ENCODE peak calls at places on chromosomes 11 and 22, in eight cellular contexts. One of them, this sample, is unnamed.

GRCh38 chr11:28107726-28108618 is at the start of the genes KIF18A and METTL15:
- DNase-seq in left ventricle myocardium inferior: peak
- DNase-seq in A549: peak
- DNase-seq in pancreas: peak
- DNase-seq in brain microvascular endothelial cell: peak
- DNase-seq in H9: peak
- DNase-seq in WERI-Rb-1: peak
- DNase-seq in colonic mucosa: peak
- DNase-seq in this sample: peak

GRCh38 chr11:66628061-66628603 is 10.4 kb upstream of the RBM4 start:
- DNase-seq in left ventricle myocardium inferior: no peak
- DNase-seq in A549: no peak
- DNase-seq in pancreas: no peak
- DNase-seq in brain microvascular endothelial cell: no peak
- DNase-seq in H9: no peak
- DNase-seq in WERI-Rb-1: no peak
- DNase-seq in colonic mucosa: no peak
- DNase-seq in this sample: no peak

GRCh38 chr22:41157083-41157482 is 48.0 kb upstream of the L3MBTL2 start:
- DNase-seq in left ventricle myocardium inferior: no peak
- DNase-seq in A549: no peak
- DNase-seq in pancreas: no peak
- DNase-seq in brain microvascular endothelial cell: no peak
- DNase-seq in H9: no peak
- DNase-seq in WERI-Rb-1: no peak
- DNase-seq in colonic mucosa: no peak
- DNase-seq in this sample: no peak

GRCh38 chr11:80773919-80774318 is 1333.1 kb upstream of the TENM4 start:
- DNase-seq in left ventricle myocardium inferior: no peak
- DNase-seq in A549: no peak
- DNase-seq in pancreas: no peak
- DNase-seq in brain microvascular endothelial cell: no peak
- DNase-seq in H9: no peak
- DNase-seq in WERI-Rb-1: no peak
- DNase-seq in colonic mucosa: no peak
- DNase-seq in this sample: no peak

GRCh38 chr22:17085277-17086091 is 684 bp downstream of the IL17RA start:
- DNase-seq in left ventricle myocardium inferior: peak
- DNase-seq in A549: no peak
- DNase-seq in pancreas: peak
- DNase-seq in brain microvascular endothelial cell: no peak
- DNase-seq in H9: no peak
- DNase-seq in WERI-Rb-1: no peak
- DNase-seq in colonic mucosa: peak
- DNase-seq in this sample: no peak

GRCh38 chr22:17162731-17163130 is 3.7 kb upstream of the HDHD5 start:
- DNase-seq in left ventricle myocardium inferior: no peak
- DNase-seq in A549: no peak
- DNase-seq in pancreas: no peak
- DNase-seq in brain microvascular endothelial cell: no peak
- DNase-seq in H9: no peak
- DNase-seq in WERI-Rb-1: no peak
- DNase-seq in colonic mucosa: no peak
- DNase-seq in this sample: no peak

GRCh38 chr11:63445720-63446119 is 45.2 kb downstream of the PLAAT5 start:
- DNase-seq in left ventricle myocardium inferior: no peak
- DNase-seq in A549: no peak
- DNase-seq in pancreas: no peak
- DNase-seq in brain microvascular endothelial cell: peak
- DNase-seq in H9: no peak
- DNase-seq in WERI-Rb-1: no peak
- DNase-seq in colonic mucosa: no peak
- DNase-seq in this sample: peak

GRCh38 chr11:85679581-85679980 is 6.4 kb downstream of the CCDC89 start:
- DNase-seq in left ventricle myocardium inferior: no peak
- DNase-seq in A549: no peak
- DNase-seq in pancreas: no peak
- DNase-seq in brain microvascular endothelial cell: no peak
- DNase-seq in H9: no peak
- DNase-seq in WERI-Rb-1: no peak
- DNase-seq in colonic mucosa: no peak
- DNase-seq in this sample: no peak

GRCh38 chr11:11510939-11511338 is 110.9 kb downstream of the GALNT18 start:
- DNase-seq in left ventricle myocardium inferior: peak
- DNase-seq in A549: no peak
- DNase-seq in pancreas: no peak
- DNase-seq in brain microvascular endothelial cell: no peak
- DNase-seq in H9: no peak
- DNase-seq in WERI-Rb-1: no peak
- DNase-seq in colonic mucosa: no peak
- DNase-seq in this sample: peak

GRCh38 chr11:33687733-33688479 is 12.7 kb downstream of the C11orf91 start:
- DNase-seq in left ventricle myocardium inferior: no peak
- DNase-seq in A549: peak
- DNase-seq in pancreas: no peak
- DNase-seq in brain microvascular endothelial cell: peak
- DNase-seq in H9: no peak
- DNase-seq in WERI-Rb-1: peak
- DNase-seq in colonic mucosa: peak
- DNase-seq in this sample: peak

GRCh38 chr22:38494498-38494897 is 11.6 kb downstream of the DDX17 start:
- DNase-seq in left ventricle myocardium inferior: no peak
- DNase-seq in A549: no peak
- DNase-seq in pancreas: no peak
- DNase-seq in brain microvascular endothelial cell: peak
- DNase-seq in H9: no peak
- DNase-seq in WERI-Rb-1: no peak
- DNase-seq in colonic mucosa: no peak
- DNase-seq in this sample: peak

GRCh38 chr11:121521145-121522042 is 68.6 kb upstream of the SORL1-AS1 start:
- DNase-seq in left ventricle myocardium inferior: no peak
- DNase-seq in A549: no peak
- DNase-seq in pancreas: no peak
- DNase-seq in brain microvascular endothelial cell: no peak
- DNase-seq in H9: no peak
- DNase-seq in WERI-Rb-1: no peak
- DNase-seq in colonic mucosa: no peak
- DNase-seq in this sample: no peak

GRCh38 chr11:117950320-117950719 is 21.1 kb upstream of the TMPRSS13 start:
- DNase-seq in left ventricle myocardium inferior: no peak
- DNase-seq in A549: no peak
- DNase-seq in pancreas: no peak
- DNase-seq in brain microvascular endothelial cell: no peak
- DNase-seq in H9: no peak
- DNase-seq in WERI-Rb-1: no peak
- DNase-seq in colonic mucosa: no peak
- DNase-seq in this sample: no peak

GRCh38 chr11:75498556-75499255 is 27.0 kb downstream of the GDPD5 start:
- DNase-seq in left ventricle myocardium inferior: no peak
- DNase-seq in A549: no peak
- DNase-seq in pancreas: no peak
- DNase-seq in brain microvascular endothelial cell: no peak
- DNase-seq in H9: no peak
- DNase-seq in WERI-Rb-1: no peak
- DNase-seq in colonic mucosa: no peak
- DNase-seq in this sample: no peak

GRCh38 chr22:46969491-46969890 is 207.0 kb downstream of the TBC1D22A start:
- DNase-seq in left ventricle myocardium inferior: no peak
- DNase-seq in A549: no peak
- DNase-seq in pancreas: no peak
- DNase-seq in brain microvascular endothelial cell: no peak
- DNase-seq in H9: no peak
- DNase-seq in WERI-Rb-1: no peak
- DNase-seq in colonic mucosa: no peak
- DNase-seq in this sample: no peak

GRCh38 chr11:64838600-64839334 is 5.7 kb downstream of the CDC42BPG start:
- DNase-seq in left ventricle myocardium inferior: no peak
- DNase-seq in A549: no peak
- DNase-seq in pancreas: no peak
- DNase-seq in brain microvascular endothelial cell: no peak
- DNase-seq in H9: no peak
- DNase-seq in WERI-Rb-1: no peak
- DNase-seq in colonic mucosa: no peak
- DNase-seq in this sample: no peak

GRCh38 chr11:6705905-6706535 is 22.9 kb upstream of the MRPL17 start:
- DNase-seq in left ventricle myocardium inferior: no peak
- DNase-seq in A549: peak
- DNase-seq in pancreas: no peak
- DNase-seq in brain microvascular endothelial cell: peak
- DNase-seq in H9: peak
- DNase-seq in WERI-Rb-1: peak
- DNase-seq in colonic mucosa: peak
- DNase-seq in this sample: peak

GRCh38 chr11:124759268-124760204 is 2.6 kb downstream of the ESAM start:
- DNase-seq in left ventricle myocardium inferior: peak
- DNase-seq in A549: no peak
- DNase-seq in pancreas: no peak
- DNase-seq in brain microvascular endothelial cell: no peak
- DNase-seq in H9: peak
- DNase-seq in WERI-Rb-1: no peak
- DNase-seq in colonic mucosa: no peak
- DNase-seq in this sample: no peak

GRCh38 chr11:68334923-68335322 is 22.5 kb downstream of the LRP5 start:
- DNase-seq in left ventricle myocardium inferior: no peak
- DNase-seq in A549: no peak
- DNase-seq in pancreas: no peak
- DNase-seq in brain microvascular endothelial cell: no peak
- DNase-seq in H9: no peak
- DNase-seq in WERI-Rb-1: no peak
- DNase-seq in colonic mucosa: no peak
- DNase-seq in this sample: no peak

DNA sequence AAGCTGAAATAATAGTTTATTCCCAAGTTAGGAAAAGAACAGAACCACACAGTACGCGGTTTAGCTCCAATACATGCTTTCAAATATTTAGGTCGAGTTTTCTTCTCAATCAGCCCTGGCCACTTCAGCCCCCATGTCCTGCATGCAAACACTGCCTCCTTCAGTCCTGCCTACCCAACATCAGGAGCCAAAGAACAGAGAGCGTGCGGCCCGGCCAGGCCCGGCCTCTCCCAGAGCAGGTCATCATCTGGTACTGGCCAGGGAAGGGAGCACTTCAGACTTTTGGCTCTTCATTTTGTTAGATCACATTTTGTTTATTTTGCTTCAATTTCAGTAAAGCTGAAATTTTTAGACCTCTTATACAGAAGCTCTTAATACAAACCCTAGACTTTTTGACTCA is 6.7 kb downstream of the BRD1 start:
- DNase-seq in left ventricle myocardium inferior: no peak
- DNase-seq in A549: no peak
- DNase-seq in pancreas: no peak
- DNase-seq in brain microvascular endothelial cell: no peak
- DNase-seq in H9: no peak
- DNase-seq in WERI-Rb-1: no peak
- DNase-seq in colonic mucosa: no peak
- DNase-seq in this sample: no peak
- TF ChIP-seq CTCF in left ventricle myocardium inferior: peak
- TF ChIP-seq CTCF in A549: no peak
- TF ChIP-seq CTCF in pancreas: no peak
- TF ChIP-seq CTCF in brain microvascular endothelial cell: no peak
- TF ChIP-seq CTCF in H9: peak
- TF ChIP-seq CTCF in WERI-Rb-1: no peak
- TF ChIP-seq CTCF in colonic mucosa: no peak
- TF ChIP-seq CTCF in this sample: no peak

GRCh38 chr11:58625826-58626460 is 3.5 kb downstream of the CNTF start:
- DNase-seq in left ventricle myocardium inferior: no peak
- DNase-seq in A549: no peak
- DNase-seq in pancreas: no peak
- DNase-seq in brain microvascular endothelial cell: peak
- DNase-seq in H9: no peak
- DNase-seq in WERI-Rb-1: no peak
- DNase-seq in colonic mucosa: no peak
- DNase-seq in this sample: peak
- H3K27ac ChIP-seq in left ventricle myocardium inferior: no peak
- H3K27ac ChIP-seq in A549: no peak
- H3K27ac ChIP-seq in pancreas: no peak
- H3K27ac ChIP-seq in brain microvascular endothelial cell: peak
- H3K27ac ChIP-seq in H9: no peak
- H3K27ac ChIP-seq in WERI-Rb-1: no peak
- H3K27ac ChIP-seq in colonic mucosa: no peak
- H3K27ac ChIP-seq in this sample: peak

DNA sequence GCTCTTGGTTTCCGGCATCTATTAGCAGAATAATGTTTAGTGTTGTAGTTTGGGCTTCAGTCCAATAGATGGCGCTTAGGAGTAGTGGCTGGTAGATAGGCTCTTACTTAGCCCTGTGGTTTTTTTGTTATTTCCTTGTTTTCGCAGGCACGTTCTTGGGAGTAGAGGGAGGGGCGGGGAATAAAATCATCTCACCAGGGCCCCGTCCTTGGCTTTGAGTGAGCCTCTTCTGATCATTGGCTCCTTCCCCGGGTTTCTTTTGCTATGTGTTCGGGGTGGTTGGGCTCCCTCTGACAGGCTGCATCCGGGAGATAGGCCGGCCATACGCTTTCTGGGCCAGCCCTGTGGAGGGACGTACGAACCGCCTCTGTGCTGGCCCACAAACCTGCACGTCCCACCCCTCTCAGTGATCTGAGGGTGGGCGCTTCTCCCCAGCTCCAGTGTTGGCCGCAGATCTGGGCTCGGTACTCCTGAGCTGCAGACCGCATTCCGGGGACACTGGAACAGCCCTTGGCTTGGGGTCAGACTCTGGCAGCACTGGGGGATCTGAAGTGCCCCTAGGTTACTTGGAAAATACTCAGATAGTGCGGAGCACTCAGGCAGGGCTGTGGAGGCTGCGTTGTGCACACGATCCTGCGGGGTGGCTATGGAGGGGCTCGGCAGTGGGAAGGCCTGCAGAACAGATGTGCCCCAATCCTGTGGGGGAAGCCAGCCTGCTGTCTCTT is 217.0 kb downstream of the DYNC2H1 start:
- DNase-seq in left ventricle myocardium inferior: no peak
- DNase-seq in A549: peak
- DNase-seq in pancreas: peak
- DNase-seq in brain microvascular endothelial cell: peak
- DNase-seq in H9: peak
- DNase-seq in WERI-Rb-1: peak
- DNase-seq in colonic mucosa: peak
- DNase-seq in this sample: peak
- TF ChIP-seq CTCF in left ventricle myocardium inferior: peak
- TF ChIP-seq CTCF in A549: peak
- TF ChIP-seq CTCF in pancreas: no peak
- TF ChIP-seq CTCF in brain microvascular endothelial cell: peak
- TF ChIP-seq CTCF in H9: peak
- TF ChIP-seq CTCF in WERI-Rb-1: peak
- TF ChIP-seq CTCF in colonic mucosa: peak
- TF ChIP-seq CTCF in this sample: peak

DNA sequence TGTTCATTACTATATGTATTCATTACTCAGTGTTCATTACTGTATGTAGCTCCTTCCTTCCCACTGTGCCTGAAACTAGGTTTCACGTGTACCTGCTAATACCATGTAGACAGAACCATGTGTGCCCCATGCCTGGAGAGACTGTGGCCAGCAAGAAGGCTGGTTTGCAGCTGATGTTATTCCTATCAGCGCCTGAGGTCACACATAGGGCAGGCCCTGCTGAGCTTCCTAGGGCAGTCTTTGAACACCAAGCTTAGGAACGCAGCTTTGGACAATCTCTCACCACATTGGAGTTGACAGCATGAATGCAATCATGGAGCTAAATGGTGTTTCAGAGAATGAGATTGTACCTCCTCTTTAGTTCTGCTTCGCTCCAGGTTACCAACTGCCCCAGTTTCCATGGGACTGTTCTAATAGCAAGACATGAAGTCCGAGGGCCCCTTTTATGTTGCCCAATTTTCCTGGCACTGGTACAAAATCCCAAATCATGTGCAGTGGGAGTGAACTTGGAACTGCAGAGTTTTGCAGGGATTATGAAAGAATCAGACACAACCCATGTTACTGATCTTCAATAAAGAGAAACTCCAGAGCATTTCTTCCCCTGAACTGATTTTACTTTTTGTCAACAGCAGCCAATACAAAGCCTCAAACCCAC is 154.3 kb upstream of the TTC12 start:
- DNase-seq in left ventricle myocardium inferior: no peak
- DNase-seq in A549: no peak
- DNase-seq in pancreas: no peak
- DNase-seq in brain microvascular endothelial cell: no peak
- DNase-seq in H9: no peak
- DNase-seq in WERI-Rb-1: no peak
- DNase-seq in colonic mucosa: peak
- DNase-seq in this sample: no peak
- H3K27ac ChIP-seq in left ventricle myocardium inferior: peak
- H3K27ac ChIP-seq in A549: no peak
- H3K27ac ChIP-seq in pancreas: no peak
- H3K27ac ChIP-seq in brain microvascular endothelial cell: no peak
- H3K27ac ChIP-seq in H9: no peak
- H3K27ac ChIP-seq in WERI-Rb-1: no peak
- H3K27ac ChIP-seq in colonic mucosa: no peak
- H3K27ac ChIP-seq in this sample: no peak

This sample was measured in astrocyte.